ENCODE peak calls at places on chromosomes 4 and X, in nine cellular contexts. Q is esophagus squamous epithelium, N is PC-3, B is spleen, Z is right atrium auricular region, E is adrenal gland, R is mucosa of descending colon, K is IMR-90, P is lung. T is an unnamed sample.

GRCh38 chr4:73705056-73705432 is 35.3 kb upstream of the CXCL8 start:
- DNase-seq in Q (no peak), N (peak; percentile 92), B (no peak), Z (no peak), E (no peak), R (no peak), K (peak; percentile 81), P (no peak), T (no peak)

GRCh38 chr4:3870567-3870962 is 104.4 kb downstream of the ADRA2C start:
- DNase-seq in Q (no peak), N (no peak), B (peak; percentile 49), Z (no peak), E (no peak), R (no peak), K (no peak), P (no peak), T (no peak)

GRCh38 chr4:151204925-151205524 is 71.9 kb upstream of the PRSS48 start:
- DNase-seq in Q (no peak), N (no peak), B (no peak), Z (no peak), E (no peak), R (no peak), K (no peak), P (no peak), T (no peak)

GRCh38 chr4:140986045-140986444 is 147.2 kb downstream of the RNF150 start:
- DNase-seq in Q (no peak), N (no peak), B (no peak), Z (no peak), E (no peak), R (no peak), K (no peak), P (no peak), T (no peak)

GRCh38 chrX:96837808-96838207 is 45.9 kb upstream of the RPA4 start:
- DNase-seq in Q (no peak), N (peak; percentile 82), B (no peak), Z (no peak), E (no peak), R (no peak), K (peak; percentile 8), P (no peak), T (no peak)

GRCh38 chr4:137312257-137312656 is 220.0 kb downstream of the PCDH18 start:
- DNase-seq in Q (no peak), N (peak; percentile 26), B (no peak), Z (no peak), E (no peak), R (no peak), K (peak; percentile 43), P (no peak), T (no peak)

GRCh38 chr4:173040200-173040599 is 128.4 kb upstream of the GALNT7 start:
- DNase-seq in Q (no peak), N (peak; percentile 7), B (no peak), Z (no peak), E (peak; percentile 26), R (no peak), K (peak; percentile 4), P (no peak), T (no peak)

GRCh38 chrX:45517090-45517973 is 316.7 kb upstream of the DIPK2B start:
- DNase-seq in Q (no peak), N (peak; percentile 77), B (no peak), Z (no peak), E (no peak), R (no peak), K (peak; percentile 83), P (no peak), T (no peak)

GRCh38 chrX:10636337-10636736 is 16.0 kb upstream of the MID1 start:
- DNase-seq in Q (no peak), N (peak; percentile 80), B (no peak), Z (no peak), E (peak; percentile 42), R (no peak), K (peak; percentile 68), P (peak; percentile 32), T (no peak)

GRCh38 chrX:30888526-30889146 is 418 bp downstream of the TAB3 start:
- DNase-seq in Q (no peak), N (no peak), B (no peak), Z (no peak), E (peak; percentile 17), R (no peak), K (no peak), P (no peak), T (no peak)

GRCh38 chr4:47274931-47275330 is 188.6 kb downstream of the COMMD8 start:
- DNase-seq in Q (no peak), N (no peak), B (no peak), Z (no peak), E (no peak), R (no peak), K (peak; percentile 4), P (no peak), T (no peak)

GRCh38 chr4:113157086-113157857 is 107.8 kb downstream of the ANK2 start:
- DNase-seq in Q (no peak), N (no peak), B (no peak), Z (no peak), E (no peak), R (no peak), K (no peak), P (no peak), T (no peak)

GRCh38 chr4:3215256-3215655 is 33.7 kb upstream of the MSANTD1 start:
- DNase-seq in Q (no peak), N (no peak), B (no peak), Z (no peak), E (no peak), R (no peak), K (no peak), P (no peak), T (no peak)

GRCh38 chr4:177554966-177555574 is 112.8 kb upstream of the AGA start:
- DNase-seq in Q (no peak), N (peak; percentile 51), B (no peak), Z (no peak), E (no peak), R (no peak), K (peak; percentile 50), P (no peak), T (no peak)

GRCh38 chrX:50877310-50877709 is 33.2 kb upstream of the BMP15 start:
- DNase-seq in Q (no peak), N (peak; percentile 37), B (no peak), Z (no peak), E (no peak), R (no peak), K (no peak), P (no peak), T (no peak)

GRCh38 chr4:56026596-56026995 is 77.9 kb downstream of the CEP135 start:
- DNase-seq in Q (no peak), N (peak; percentile 68), B (no peak), Z (no peak), E (no peak), R (no peak), K (peak; percentile 53), P (no peak), T (no peak)

GRCh38 chr4:183797445-183798248 is 107.5 kb upstream of the STOX2 start:
- DNase-seq in Q (no peak), N (no peak), B (peak; percentile 87), Z (no peak), E (no peak), R (no peak), K (no peak), P (peak; percentile 56), T (no peak)

GRCh38 chr4:3387154-3387942 is 54.4 kb upstream of the HGFAC start:
- DNase-seq in Q (no peak), N (no peak), B (peak; percentile 69), Z (no peak), E (peak; percentile 13), R (no peak), K (no peak), P (no peak), T (no peak)

GRCh38 chr4:97493815-97494518 is 649.3 kb downstream of the STPG2 start:
- DNase-seq in Q (no peak), N (peak; percentile 76), B (no peak), Z (no peak), E (no peak), R (no peak), K (no peak), P (no peak), T (no peak)
- H3K4me1 ChIP-seq in Q (no peaks in the 10 kb centered on the region), N (peaks cover 62% of the 10 kb centered on the region), B (no peaks in the 10 kb centered on the region), Z (no peaks in the 10 kb centered on the region), E (no peaks in the 10 kb centered on the region), R (no peaks in the 10 kb centered on the region), K (no peaks in the 10 kb centered on the region), P (no peaks in the 10 kb centered on the region), T (no peaks in the 10 kb centered on the region)

GRCh38 chrX:137427813-137428212 is 138.1 kb upstream of the ZIC3 start:
- DNase-seq in Q (no peak), N (no peak), B (no peak), Z (no peak), E (no peak), R (no peak), K (no peak), P (no peak), T (no peak)

GRCh38 chrX:137430301-137430700 is 135.6 kb upstream of the ZIC3 start:
- DNase-seq in Q (no peak), N (no peak), B (no peak), Z (no peak), E (no peak), R (no peak), K (no peak), P (no peak), T (no peak)

GRCh38 chrX:137428251-137428661 is 137.7 kb upstream of the ZIC3 start:
- DNase-seq in Q (no peak), N (no peak), B (no peak), Z (no peak), E (no peak), R (no peak), K (no peak), P (no peak), T (no peak)

GRCh38 chrX:137427061-137427778 is 138.7 kb upstream of the ZIC3 start:
- DNase-seq in Q (no peak), N (no peak), B (no peak), Z (no peak), E (no peak), R (no peak), K (no peak), P (no peak), T (no peak)

GRCh38 chrX:137428777-137429564 is 137.0 kb upstream of the ZIC3 start:
- DNase-seq in Q (no peak), N (no peak), B (no peak), Z (no peak), E (no peak), R (no peak), K (no peak), P (no peak), T (no peak)
- H3K4me3 ChIP-seq in Q (no peak overlapping the region), N (no peak overlapping the region), B (peak overlapping the region; percentile 39), Z (no peak overlapping the region), E (no peak overlapping the region), R (no peak overlapping the region), K (no peak overlapping the region), P (no peak overlapping the region), T (peak overlapping the region; percentile 74)

GRCh38 chrX:113009837-113010236 is 169.2 kb upstream of the AMOT start:
- DNase-seq in Q (no peak), N (no peak), B (no peak), Z (no peak), E (no peak), R (no peak), K (no peak), P (no peak), T (no peak)
- TF ChIP-seq CTCF in Q (no peak), N (no peak), B (no peak), Z (no peak), E (no peak), R (no peak), K (no peak), P (no peak), T (no peak)

DNA sequence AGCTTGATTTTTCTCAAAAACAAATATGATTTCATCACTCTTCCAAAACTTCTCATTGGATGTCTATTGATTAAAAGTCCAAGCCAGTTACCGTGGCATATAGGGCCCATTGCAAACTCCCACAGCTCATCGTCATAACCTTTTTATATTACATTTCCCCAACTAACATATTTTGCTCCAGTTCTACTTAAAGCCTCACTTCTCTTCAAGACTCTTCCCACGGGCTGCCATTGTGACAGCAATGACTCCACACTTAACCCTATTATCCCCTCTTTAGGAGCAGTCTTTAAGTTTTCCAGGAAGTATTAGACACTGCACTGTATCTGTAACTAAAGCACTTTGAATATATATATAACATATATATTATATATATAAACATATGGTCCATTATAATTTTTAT is 44.5 kb downstream of the DTHD1 start:
- DNase-seq in Q (no peak), N (no peak), B (no peak), Z (no peak), E (no peak), R (no peak), K (no peak), P (no peak), T (no peak)
- H3K4me1 ChIP-seq in Q (no peaks in the 10 kb centered on the region), N (no peaks in the 10 kb centered on the region), B (peaks cover 18% of the 10 kb centered on the region), Z (no peaks in the 10 kb centered on the region), E (no peaks in the 10 kb centered on the region), R (no peaks in the 10 kb centered on the region), K (no peaks in the 10 kb centered on the region), P (no peaks in the 10 kb centered on the region), T (no peaks in the 10 kb centered on the region)

T was measured in thoracic aorta.